ENCODE peak calls at places on chromosome 15, in six cellular contexts. Z is astrocyte, I is NCI-H2081, Y is GF-D8, C is amygdala, T is 8988T. J is an unnamed sample.

GRCh38 chr15:70316059-70316600 is 218.4 kb upstream of the TLE3 start:
- DNase-seq in Z (peak; percentile 52), Y (no peak), I (no peak), T (no peak), C (no peak), J (no peak)

GRCh38 chr15:96869122-96869521 is 538.6 kb downstream of the NR2F2 start:
- DNase-seq in C (no peak), Y (no peak), I (no peak), Z (no peak), T (no peak), J (no peak)

GRCh38 chr15:58504674-58505234 is 73.0 kb downstream of the LIPC start:
- DNase-seq in C (no peak), T (no peak), Y (no peak), I (no peak), Z (no peak), J (no peak)

GRCh38 chr15:56957812-56958406 is 39.5 kb downstream of the TCF12 start:
- DNase-seq in I (no peak), C (no peak), Z (no peak), T (no peak), Y (no peak), J (no peak)

GRCh38 chr15:95371664-95372063 is 958.8 kb upstream of the NR2F2 start:
- DNase-seq in Z (peak; percentile 28), C (no peak), Y (no peak), I (no peak), T (no peak), J (no peak)

GRCh38 chr15:70053006-70053702 is 44.6 kb downstream of the TLE3 start:
- DNase-seq in C (no peak), Y (no peak), Z (no peak), I (no peak), T (no peak), J (no peak)

GRCh38 chr15:33807665-33808064 is 160.6 kb upstream of the CHRM5 start:
- DNase-seq in T (no peak), Z (no peak), I (no peak), Y (no peak), C (no peak), J (no peak)

GRCh38 chr15:63469190-63469589 is 35.2 kb upstream of the USP3 start:
- DNase-seq in T (no peak), C (no peak), Y (no peak), Z (no peak), I (no peak), J (no peak)

GRCh38 chr15:76217029-76217866 is 94.0 kb downstream of the ETFA start:
- DNase-seq in C (no peak), Y (no peak), T (no peak), I (no peak), Z (peak; percentile 82), J (no peak)

GRCh38 chr15:49560045-49560444 is 60.6 kb downstream of the FAM227B start:
- DNase-seq in Y (no peak), I (no peak), T (no peak), C (no peak), Z (no peak), J (no peak)

GRCh38 chr15:96924570-96924969 is 594.1 kb downstream of the NR2F2 start:
- DNase-seq in I (no peak), Z (no peak), Y (no peak), T (no peak), C (no peak), J (no peak)

GRCh38 chr15:45884289-45884688 is 249.5 kb downstream of the SQOR start:
- DNase-seq in T (no peak), Y (no peak), C (no peak), Z (no peak), I (no peak), J (no peak)

GRCh38 chr15:42065008-42065407 is 29.4 kb downstream of the PLA2G4D start:
- DNase-seq in T (no peak), C (no peak), I (no peak), Y (no peak), Z (no peak), J (no peak)

GRCh38 chr15:36798366-36798765 is 218.9 kb downstream of the CDIN1 start:
- DNase-seq in I (no peak), Y (no peak), Z (peak; percentile 75), T (no peak), C (no peak), J (no peak)

J was measured in naive thymus-derived CD4-positive, alpha-beta T cell.